ENCODE peak calls at places on chromosomes 1 and 21, in seven cellular contexts. One of them, this sample, is unnamed.

GRCh38 chr1:94612555-94613204 is 71.1 kb upstream of the F3 start:
- DNase-seq in esophagus squamous epithelium: no peak
- DNase-seq in adrenal gland: no peak
- DNase-seq in uterus: no peak
- DNase-seq in NB4: peak
- DNase-seq in suprapubic skin: no peak
- DNase-seq in IMR-90: no peak
- DNase-seq in this sample: no peak

GRCh38 chr1:80675469-80675868 is 1125.3 kb upstream of the ADGRL2 start:
- DNase-seq in adrenal gland: no peak
- DNase-seq in esophagus squamous epithelium: no peak
- DNase-seq in suprapubic skin: no peak
- DNase-seq in NB4: no peak
- DNase-seq in IMR-90: no peak
- DNase-seq in uterus: no peak
- DNase-seq in this sample: no peak

GRCh38 chr1:12204140-12204539 is 25.7 kb upstream of the VPS13D start:
- DNase-seq in uterus: no peak
- DNase-seq in NB4: no peak
- DNase-seq in IMR-90: no peak
- DNase-seq in adrenal gland: no peak
- DNase-seq in esophagus squamous epithelium: no peak
- DNase-seq in suprapubic skin: no peak
- DNase-seq in this sample: peak

GRCh38 chr1:228845101-228845500 is 109.8 kb downstream of the RHOU start:
- DNase-seq in esophagus squamous epithelium: no peak
- DNase-seq in NB4: no peak
- DNase-seq in uterus: no peak
- DNase-seq in suprapubic skin: no peak
- DNase-seq in IMR-90: no peak
- DNase-seq in adrenal gland: no peak
- DNase-seq in this sample: no peak

GRCh38 chr1:228725178-228725577 is 10.1 kb upstream of the RHOU start:
- DNase-seq in esophagus squamous epithelium: no peak
- DNase-seq in suprapubic skin: no peak
- DNase-seq in NB4: no peak
- DNase-seq in IMR-90: no peak
- DNase-seq in adrenal gland: no peak
- DNase-seq in uterus: no peak
- DNase-seq in this sample: no peak

GRCh38 chr1:174090476-174090875 is 68.3 kb upstream of the RC3H1 start:
- DNase-seq in esophagus squamous epithelium: no peak
- DNase-seq in adrenal gland: no peak
- DNase-seq in uterus: no peak
- DNase-seq in suprapubic skin: no peak
- DNase-seq in IMR-90: no peak
- DNase-seq in NB4: no peak
- DNase-seq in this sample: no peak

GRCh38 chr1:88612299-88612698 is 71.8 kb upstream of the PKN2 start:
- DNase-seq in IMR-90: no peak
- DNase-seq in NB4: no peak
- DNase-seq in uterus: no peak
- DNase-seq in esophagus squamous epithelium: no peak
- DNase-seq in suprapubic skin: no peak
- DNase-seq in adrenal gland: no peak
- DNase-seq in this sample: no peak

GRCh38 chr1:83102630-83103071 is 896.3 kb downstream of the TTLL7 start:
- DNase-seq in esophagus squamous epithelium: no peak
- DNase-seq in adrenal gland: no peak
- DNase-seq in uterus: no peak
- DNase-seq in NB4: no peak
- DNase-seq in IMR-90: peak
- DNase-seq in suprapubic skin: no peak
- DNase-seq in this sample: no peak

GRCh38 chr1:223256034-223256433 is 107.9 kb downstream of the SUSD4 start:
- DNase-seq in adrenal gland: no peak
- DNase-seq in uterus: no peak
- DNase-seq in esophagus squamous epithelium: no peak
- DNase-seq in IMR-90: no peak
- DNase-seq in suprapubic skin: no peak
- DNase-seq in NB4: no peak
- DNase-seq in this sample: no peak

GRCh38 chr21:18411565-18411964 is 8.0 kb upstream of the TMPRSS15 start:
- DNase-seq in uterus: no peak
- DNase-seq in IMR-90: no peak
- DNase-seq in NB4: no peak
- DNase-seq in adrenal gland: no peak
- DNase-seq in suprapubic skin: no peak
- DNase-seq in esophagus squamous epithelium: no peak
- DNase-seq in this sample: no peak

GRCh38 chr1:224212618-224213037 is 29.6 kb downstream of the DEGS1 start:
- DNase-seq in NB4: no peak
- DNase-seq in esophagus squamous epithelium: no peak
- DNase-seq in adrenal gland: no peak
- DNase-seq in uterus: no peak
- DNase-seq in IMR-90: no peak
- DNase-seq in suprapubic skin: no peak
- DNase-seq in this sample: no peak

GRCh38 chr1:175373786-175374623 is 181.4 kb upstream of the KIAA0040 start:
- DNase-seq in suprapubic skin: no peak
- DNase-seq in esophagus squamous epithelium: no peak
- DNase-seq in IMR-90: no peak
- DNase-seq in uterus: no peak
- DNase-seq in adrenal gland: no peak
- DNase-seq in NB4: peak
- DNase-seq in this sample: no peak

GRCh38 chr1:162349635-162350330 is 26.9 kb downstream of the SPATA46 start:
- DNase-seq in IMR-90: peak
- DNase-seq in adrenal gland: no peak
- DNase-seq in NB4: no peak
- DNase-seq in esophagus squamous epithelium: no peak
- DNase-seq in suprapubic skin: no peak
- DNase-seq in uterus: no peak
- DNase-seq in this sample: no peak

GRCh38 chr1:181479137-181479745 is 4.1 kb upstream of the CACNA1E start:
- DNase-seq in adrenal gland: peak
- DNase-seq in esophagus squamous epithelium: no peak
- DNase-seq in IMR-90: peak
- DNase-seq in NB4: peak
- DNase-seq in suprapubic skin: no peak
- DNase-seq in uterus: peak
- DNase-seq in this sample: peak

GRCh38 chr1:213326666-213327317 is 275.8 kb downstream of the RPS6KC1 start:
- DNase-seq in IMR-90: peak
- DNase-seq in NB4: peak
- DNase-seq in uterus: no peak
- DNase-seq in esophagus squamous epithelium: no peak
- DNase-seq in adrenal gland: no peak
- DNase-seq in suprapubic skin: no peak
- DNase-seq in this sample: no peak

GRCh38 chr21:27425574-27425973 is 458.7 kb upstream of the ADAMTS5 start:
- DNase-seq in IMR-90: peak
- DNase-seq in NB4: no peak
- DNase-seq in uterus: peak
- DNase-seq in adrenal gland: no peak
- DNase-seq in esophagus squamous epithelium: no peak
- DNase-seq in suprapubic skin: no peak
- DNase-seq in this sample: no peak

GRCh38 chr1:159987186-159987585 is 33.1 kb upstream of the SLAMF9 start:
- DNase-seq in IMR-90: no peak
- DNase-seq in esophagus squamous epithelium: no peak
- DNase-seq in adrenal gland: no peak
- DNase-seq in suprapubic skin: no peak
- DNase-seq in uterus: no peak
- DNase-seq in NB4: no peak
- DNase-seq in this sample: no peak

GRCh38 chr1:29824025-29824424 is 587.7 kb downstream of the PTPRU start:
- DNase-seq in IMR-90: no peak
- DNase-seq in esophagus squamous epithelium: no peak
- DNase-seq in uterus: no peak
- DNase-seq in adrenal gland: no peak
- DNase-seq in suprapubic skin: no peak
- DNase-seq in NB4: no peak
- DNase-seq in this sample: no peak

GRCh38 chr1:53367503-53368313 is 39.8 kb upstream of the LRP8 start:
- DNase-seq in esophagus squamous epithelium: no peak
- DNase-seq in NB4: peak
- DNase-seq in suprapubic skin: peak
- DNase-seq in uterus: no peak
- DNase-seq in adrenal gland: no peak
- DNase-seq in IMR-90: no peak
- DNase-seq in this sample: peak

GRCh38 chr1:107357381-107357780 is 216.5 kb downstream of the NTNG1 start:
- DNase-seq in uterus: no peak
- DNase-seq in NB4: no peak
- DNase-seq in esophagus squamous epithelium: no peak
- DNase-seq in IMR-90: no peak
- DNase-seq in adrenal gland: no peak
- DNase-seq in suprapubic skin: no peak
- DNase-seq in this sample: no peak

GRCh38 chr1:234647758-234648157 is 37.8 kb upstream of the IRF2BP2 start:
- DNase-seq in uterus: no peak
- DNase-seq in NB4: no peak
- DNase-seq in suprapubic skin: no peak
- DNase-seq in IMR-90: no peak
- DNase-seq in esophagus squamous epithelium: no peak
- DNase-seq in adrenal gland: no peak
- DNase-seq in this sample: no peak

GRCh38 chr1:17134036-17134435 is 14.8 kb upstream of the PADI2 start:
- DNase-seq in NB4: no peak
- DNase-seq in IMR-90: no peak
- DNase-seq in uterus: no peak
- DNase-seq in suprapubic skin: no peak
- DNase-seq in adrenal gland: no peak
- DNase-seq in esophagus squamous epithelium: no peak
- DNase-seq in this sample: no peak

GRCh38 chr1:17125756-17126237 is 6.5 kb upstream of the PADI2 start:
- DNase-seq in esophagus squamous epithelium: peak
- DNase-seq in adrenal gland: peak
- DNase-seq in suprapubic skin: peak
- DNase-seq in NB4: peak
- DNase-seq in IMR-90: peak
- DNase-seq in uterus: peak
- DNase-seq in this sample: peak

GRCh38 chr1:17122449-17123194 is 3.4 kb upstream of the PADI2 start:
- DNase-seq in uterus: no peak
- DNase-seq in suprapubic skin: no peak
- DNase-seq in adrenal gland: no peak
- DNase-seq in IMR-90: peak
- DNase-seq in esophagus squamous epithelium: no peak
- DNase-seq in NB4: peak
- DNase-seq in this sample: peak

GRCh38 chr1:17123196-17124045 is 4.2 kb upstream of the PADI2 start:
- DNase-seq in IMR-90: no peak
- DNase-seq in esophagus squamous epithelium: no peak
- DNase-seq in uterus: no peak
- DNase-seq in NB4: peak
- DNase-seq in suprapubic skin: no peak
- DNase-seq in adrenal gland: no peak
- DNase-seq in this sample: no peak

DNA sequence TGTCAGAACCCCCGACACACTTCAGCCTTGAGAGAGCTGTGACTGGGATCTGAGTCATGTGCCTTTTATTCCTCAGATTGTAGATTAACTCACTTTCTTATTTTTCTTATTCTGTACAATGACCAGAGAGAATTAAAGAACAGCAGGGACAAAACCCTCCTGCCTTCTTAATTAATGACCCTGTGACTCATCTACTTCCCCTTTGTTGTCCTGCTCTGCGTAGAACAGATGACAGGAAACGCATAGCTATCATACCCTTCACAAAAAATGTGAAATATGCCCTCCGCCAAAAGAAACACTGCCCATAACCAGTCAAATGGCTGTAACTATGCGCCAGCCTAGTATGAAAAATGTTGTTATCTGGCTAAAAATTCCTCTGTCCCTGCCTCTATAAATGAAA is 9.1 kb upstream of the PADI2 start:
- DNase-seq in uterus: no peak
- DNase-seq in IMR-90: peak
- DNase-seq in adrenal gland: peak
- DNase-seq in suprapubic skin: no peak
- DNase-seq in NB4: peak
- DNase-seq in esophagus squamous epithelium: no peak
- DNase-seq in this sample: no peak
- TF ChIP-seq POLR2A in uterus: no peak
- TF ChIP-seq POLR2A in IMR-90: no peak
- TF ChIP-seq POLR2A in adrenal gland: no peak
- TF ChIP-seq POLR2A in suprapubic skin: no peak
- TF ChIP-seq POLR2A in NB4: no peak
- TF ChIP-seq POLR2A in esophagus squamous epithelium: no peak
- TF ChIP-seq POLR2A in this sample: no peak

GRCh38 chr1:46447499-46448108 is 42.0 kb upstream of the DMBX1 start:
- DNase-seq in NB4: no peak
- DNase-seq in esophagus squamous epithelium: no peak
- DNase-seq in IMR-90: no peak
- DNase-seq in suprapubic skin: no peak
- DNase-seq in uterus: no peak
- DNase-seq in adrenal gland: no peak
- DNase-seq in this sample: no peak
- H3K4me3 ChIP-seq in NB4: no peak
- H3K4me3 ChIP-seq in esophagus squamous epithelium: peak
- H3K4me3 ChIP-seq in IMR-90: no peak
- H3K4me3 ChIP-seq in suprapubic skin: peak
- H3K4me3 ChIP-seq in uterus: no peak
- H3K4me3 ChIP-seq in adrenal gland: peak
- H3K4me3 ChIP-seq in this sample: peak

GRCh38 chr1:156504062-156504813 is 3.7 kb upstream of the MEF2D start:
- DNase-seq in IMR-90: peak
- DNase-seq in esophagus squamous epithelium: no peak
- DNase-seq in adrenal gland: peak
- DNase-seq in NB4: peak
- DNase-seq in uterus: no peak
- DNase-seq in suprapubic skin: no peak
- DNase-seq in this sample: peak

GRCh38 chr1:156502396-156502748 is 1.8 kb upstream of the MEF2D start:
- DNase-seq in uterus: no peak
- DNase-seq in adrenal gland: peak
- DNase-seq in esophagus squamous epithelium: no peak
- DNase-seq in suprapubic skin: no peak
- DNase-seq in IMR-90: no peak
- DNase-seq in NB4: no peak
- DNase-seq in this sample: no peak

GRCh38 chr1:156500847-156501686 is 492 bp upstream of the MEF2D start:
- DNase-seq in IMR-90: peak
- DNase-seq in uterus: peak
- DNase-seq in adrenal gland: peak
- DNase-seq in suprapubic skin: peak
- DNase-seq in NB4: peak
- DNase-seq in esophagus squamous epithelium: peak
- DNase-seq in this sample: peak

GRCh38 chr1:156503672-156504055 is 3.1 kb upstream of the MEF2D start:
- DNase-seq in esophagus squamous epithelium: no peak
- DNase-seq in suprapubic skin: no peak
- DNase-seq in NB4: no peak
- DNase-seq in adrenal gland: no peak
- DNase-seq in uterus: no peak
- DNase-seq in IMR-90: peak
- DNase-seq in this sample: no peak

GRCh38 chr1:156502749-156503671 is 2.4 kb upstream of the MEF2D start:
- DNase-seq in suprapubic skin: peak
- DNase-seq in uterus: peak
- DNase-seq in esophagus squamous epithelium: no peak
- DNase-seq in NB4: peak
- DNase-seq in adrenal gland: peak
- DNase-seq in IMR-90: peak
- DNase-seq in this sample: peak
- TF ChIP-seq POLR2A in suprapubic skin: no peak
- TF ChIP-seq POLR2A in uterus: peak
- TF ChIP-seq POLR2A in esophagus squamous epithelium: peak
- TF ChIP-seq POLR2A in NB4: no peak
- TF ChIP-seq POLR2A in adrenal gland: peak
- TF ChIP-seq POLR2A in IMR-90: peak
- TF ChIP-seq POLR2A in this sample: no peak

GRCh38 chr1:99672022-99672421 is 26.1 kb downstream of the PALMD start:
- DNase-seq in adrenal gland: no peak
- DNase-seq in suprapubic skin: no peak
- DNase-seq in IMR-90: no peak
- DNase-seq in esophagus squamous epithelium: no peak
- DNase-seq in uterus: no peak
- DNase-seq in NB4: no peak
- DNase-seq in this sample: no peak
- H3K4me3 ChIP-seq in adrenal gland: no peak
- H3K4me3 ChIP-seq in suprapubic skin: no peak
- H3K4me3 ChIP-seq in IMR-90: no peak
- H3K4me3 ChIP-seq in esophagus squamous epithelium: no peak
- H3K4me3 ChIP-seq in uterus: no peak
- H3K4me3 ChIP-seq in NB4: no peak
- H3K4me3 ChIP-seq in this sample: no peak